ENCODE peak calls at places on chromosome X, in six cellular contexts. F is nucleus accumbens; Y is GM12891; A is CD4-positive, CD25-positive, alpha-beta regulatory T cell; B is activated CD8-positive, alpha-beta memory T cell treated with anti-CD3 and anti-CD28 coated beads for 4 hours; W is NCI-H774. L is an unnamed sample.

GRCh38 chrX:41382699-41383645 is 49.0 kb downstream of the DDX3X start:
- DNase-seq in F (no peak), Y (no peak), A (peak; percentile 19), B (no peak), W (no peak), L (no peak)

GRCh38 chrX:18983711-18984380 is at the start of gene PHKA2:
- DNase-seq in F (peak; percentile 13), Y (no peak), A (no peak), B (peak; percentile 11), W (peak; percentile 47), L (no peak)

GRCh38 chrX:154029439-154029838 is 9.7 kb upstream of the IRAK1 start:
- DNase-seq in F (no peak), Y (no peak), A (no peak), B (no peak), W (no peak), L (no peak)

GRCh38 chrX:353566-354535 is 32.9 kb downstream of the PPP2R3B start:
- DNase-seq in F (no peak), Y (no peak), A (no peak), B (no peak), W (no peak), L (no peak)

GRCh38 chrX:76454456-76454927 is 27.0 kb downstream of the MAGEE1 start:
- DNase-seq in F (no peak), Y (no peak), A (peak; percentile 26), B (no peak), W (no peak), L (no peak)

GRCh38 chrX:103343105-103343504 is 13.1 kb downstream of the TCEAL7 start:
- DNase-seq in F (no peak), Y (no peak), A (peak; percentile 39), B (no peak), W (no peak), L (no peak)

GRCh38 chrX:3518870-3519269 is 172.4 kb upstream of the MXRA5 start:
- DNase-seq in F (no peak), Y (no peak), A (no peak), B (no peak), W (no peak), L (no peak)

GRCh38 chrX:31449975-31450374 is 378.1 kb upstream of the FTHL17 start:
- DNase-seq in F (no peak), Y (no peak), A (no peak), B (no peak), W (no peak), L (no peak)

GRCh38 chrX:111386884-111387283 is 25.1 kb downstream of the DCX start:
- DNase-seq in F (no peak), Y (no peak), A (no peak), B (no peak), W (no peak), L (no peak)

GRCh38 chrX:101265869-101266428 is 25.2 kb downstream of the TAF7L start:
- DNase-seq in F (no peak), Y (no peak), A (no peak), B (no peak), W (no peak), L (no peak)

GRCh38 chrX:54540289-54540688 is 10.3 kb downstream of the GNL3L start:
- DNase-seq in F (no peak), Y (no peak), A (no peak), B (no peak), W (no peak), L (no peak)

GRCh38 chrX:139204903-139205667 is 325.5 kb upstream of the F9 start:
- DNase-seq in F (no peak), Y (peak; percentile 10), A (no peak), B (no peak), W (no peak), L (no peak)

GRCh38 chrX:17740137-17741122 is 3.1 kb downstream of the SCML1 start:
- DNase-seq in F (no peak), Y (no peak), A (no peak), B (no peak), W (no peak), L (no peak)

GRCh38 chrX:110317079-110317819 is 636 bp downstream of the AMMECR1 start:
- DNase-seq in F (no peak), Y (peak; percentile 1), A (no peak), B (no peak), W (no peak), L (no peak)

GRCh38 chrX:150977411-150978162 is 5.5 kb upstream of the HMGB3 start:
- DNase-seq in F (no peak), Y (no peak), A (no peak), B (no peak), W (no peak), L (no peak)

GRCh38 chrX:138710866-138711331 is 618 bp downstream of the FGF13 start:
- DNase-seq in F (no peak), Y (no peak), A (no peak), B (no peak), W (no peak), L (no peak)

GRCh38 chrX:19889582-19890342 is 2.4 kb upstream of the SH3KBP1 start:
- DNase-seq in F (no peak), Y (peak; percentile 18), A (no peak), B (no peak), W (no peak), L (no peak)

GRCh38 chrX:73977542-73978169 is 326.3 kb upstream of the ZCCHC13 start:
- DNase-seq in F (no peak), Y (no peak), A (peak; percentile 68), B (no peak), W (no peak), L (no peak)

GRCh38 chrX:100829730-100830129 is 9.5 kb downstream of the CSTF2 start:
- DNase-seq in F (no peak), Y (no peak), A (peak; percentile 24), B (no peak), W (no peak), L (peak; percentile 20)